ENCODE peak calls at places on chromosomes 6 and 20, in four cellular contexts. Y is HepG2, U is GM12878, T is H1. A is an unnamed sample.
A peak's percentile ranks its signal among the peaks of the same experiment; 100 is the strongest.

GRCh38 chr6:25122622-25123237 is 156.4 kb upstream of the CARMIL1 start:
- DNase-seq in Y (no peak), U (no peak), T (no peak), A (no peak)

GRCh38 chr6:29745386-29745785 is 22.2 kb downstream of the HLA-F start:
- DNase-seq in Y (no peak), U (no peak), T (no peak), A (no peak)

GRCh38 chr20:24991897-24992419 is 593 bp downstream of the APMAP start:
- DNase-seq in Y (no peak), U (no peak), T (no peak), A (peak; percentile 23)

GRCh38 chr6:3403244-3404154 is 53.4 kb downstream of the SLC22A23 start:
- DNase-seq in Y (peak; percentile 99), U (no peak), T (no peak), A (no peak)

GRCh38 chr20:2237059-2237458 is 58.7 kb upstream of the TGM3 start:
- DNase-seq in Y (no peak), U (no peak), T (no peak), A (peak; percentile 18)

GRCh38 chr20:25453035-25453810 is 45.8 kb downstream of the GINS1 start:
- DNase-seq in Y (no peak), U (no peak), T (no peak), A (no peak)

GRCh38 chr6:113654396-113654795 is 202.7 kb upstream of the MARCKS start:
- DNase-seq in Y (no peak), U (no peak), T (no peak), A (no peak)

GRCh38 chr6:16007146-16007545 is 121.7 kb upstream of the MYLIP start:
- DNase-seq in Y (no peak), U (no peak), T (no peak), A (no peak)

GRCh38 chr20:43914697-43915208 is at the start of gene TOX2:
- DNase-seq in Y (no peak), U (no peak), T (no peak), A (peak; percentile 62)

GRCh38 chr6:21754891-21755290 is 161.3 kb downstream of the SOX4 start:
- DNase-seq in Y (no peak), U (no peak), T (no peak), A (no peak)

GRCh38 chr6:90123796-90124195 is 172.8 kb downstream of the BACH2 start:
- DNase-seq in Y (no peak), U (no peak), T (no peak), A (no peak)

GRCh38 chr6:107633680-107634141 is 143.8 kb downstream of the SOBP start:
- DNase-seq in Y (no peak), U (no peak), T (no peak), A (no peak)

GRCh38 chr6:137361701-137362100 is 132.5 kb downstream of the OLIG3 start:
- DNase-seq in Y (peak; percentile 69), U (no peak), T (no peak), A (no peak)

GRCh38 chr20:45291526-45291925 is 15.1 kb upstream of the RBPJL start:
- DNase-seq in Y (no peak), U (no peak), T (no peak), A (no peak)

GRCh38 chr6:33954453-33954852 is 150.7 kb upstream of the MLN start:
- DNase-seq in Y (no peak), U (no peak), T (no peak), A (no peak)

GRCh38 chr6:143368426-143368825 is 82.1 kb downstream of the ADAT2 start:
- DNase-seq in Y (no peak), U (peak; percentile 56), T (no peak), A (no peak)

GRCh38 chr6:131183427-131184095 is 48.3 kb downstream of the AKAP7 start:
- DNase-seq in Y (no peak), U (no peak), T (no peak), A (peak; percentile 12)

GRCh38 chr20:63445075-63445734 is 27.2 kb downstream of the KCNQ2 start:
- DNase-seq in Y (no peak), U (no peak), T (no peak), A (no peak)

GRCh38 chr6:75493400-75494064 is at the start of gene FILIP1:
- DNase-seq in Y (no peak), U (no peak), T (no peak), A (no peak)

GRCh38 chr6:140178550-140179334 is 804.3 kb upstream of the CITED2 start:
- DNase-seq in Y (no peak), U (no peak), T (no peak), A (no peak)

GRCh38 chr20:48841861-48842529 is 14.2 kb upstream of the PREX1 start:
- DNase-seq in Y (no peak), U (no peak), T (no peak), A (no peak)

GRCh38 chr6:115753446-115753845 is 307.2 kb downstream of the FRK start:
- DNase-seq in Y (no peak), U (no peak), T (no peak), A (no peak)

GRCh38 chr20:37735541-37735940 is 41.7 kb downstream of the CTNNBL1 start:
- DNase-seq in Y (no peak), U (no peak), T (no peak), A (no peak)

GRCh38 chr20:10177326-10177725 is 41.3 kb upstream of the SNAP25 start:
- DNase-seq in Y (no peak), U (no peak), T (no peak), A (no peak)

GRCh38 chr6:88989215-88989614 is 25.8 kb upstream of the RNGTT start:
- DNase-seq in Y (no peak), U (no peak), T (no peak), A (no peak)

GRCh38 chr6:149473080-149474052 is 11.4 kb downstream of the ZC3H12D start:
- DNase-seq in Y (peak; percentile 65), U (no peak), T (no peak), A (no peak)

GRCh38 chr6:121479486-121480098 is 44.1 kb downstream of the GJA1 start:
- DNase-seq in Y (no peak), U (no peak), T (no peak), A (no peak)

GRCh38 chr6:168328086-168328485 is 8.5 kb upstream of the DACT2 start:
- DNase-seq in Y (no peak), U (no peak), T (no peak), A (no peak)

GRCh38 chr6:142856857-142857608 is 87.9 kb downstream of the HIVEP2 start:
- DNase-seq in Y (no peak), U (no peak), T (no peak), A (no peak)

GRCh38 chr6:140073456-140073855 is 699.0 kb upstream of the CITED2 start:
- DNase-seq in Y (no peak), U (no peak), T (no peak), A (no peak)

GRCh38 chr6:139568157-139568955 is 193.9 kb upstream of the CITED2 start:
- DNase-seq in Y (no peak), U (no peak), T (no peak), A (no peak)

GRCh38 chr6:142367501-142368018 is 65.8 kb downstream of the ADGRG6 start:
- DNase-seq in Y (no peak), U (no peak), T (no peak), A (no peak)

GRCh38 chr6:142152731-142153130 is 5.7 kb downstream of the VTA1 start:
- DNase-seq in Y (no peak), U (no peak), T (no peak), A (no peak)

GRCh38 chr6:80767808-80768207 is 661.3 kb downstream of the BCKDHB start:
- DNase-seq in Y (no peak), U (no peak), T (no peak), A (no peak)

GRCh38 chr6:80769101-80769500 is 662.6 kb downstream of the BCKDHB start:
- DNase-seq in Y (no peak), U (no peak), T (no peak), A (no peak)

GRCh38 chr6:80771941-80772340 is 665.5 kb downstream of the BCKDHB start:
- DNase-seq in Y (no peak), U (no peak), T (no peak), A (peak; percentile 26)
- TF ChIP-seq CREB1 in Y (no peak), U (no peak), T (no peak), A (no peak)

GRCh38 chr20:17620371-17621228 is 50.7 kb downstream of the DSTN start:
- DNase-seq in Y (no peak), U (no peak), T (no peak), A (peak; percentile 8)

GRCh38 chr20:17622086-17622850 is 52.4 kb downstream of the DSTN start:
- DNase-seq in Y (no peak), U (no peak), T (no peak), A (peak; percentile 3)

GRCh38 chr20:17619351-17620093 is 49.6 kb downstream of the DSTN start:
- DNase-seq in Y (no peak), U (no peak), T (no peak), A (peak; percentile 8)

GRCh38 chr20:17622851-17623508 is 53.1 kb downstream of the DSTN start:
- DNase-seq in Y (no peak), U (no peak), T (no peak), A (peak; percentile 3)

GRCh38 chr20:17621229-17621968 is 51.5 kb downstream of the DSTN start:
- DNase-seq in Y (no peak), U (no peak), T (no peak), A (peak; percentile 7)
- TF ChIP-seq CREB1 in Y (no peak), U (no peak), T (no peak), A (no peak)

GRCh38 chr20:51579137-51579536 is 36.6 kb upstream of the NFATC2 start:
- DNase-seq in Y (no peak), U (no peak), T (no peak), A (no peak)
- TF ChIP-seq CREB1 in Y (no peak), U (no peak), T (no peak), A (no peak)

DNA sequence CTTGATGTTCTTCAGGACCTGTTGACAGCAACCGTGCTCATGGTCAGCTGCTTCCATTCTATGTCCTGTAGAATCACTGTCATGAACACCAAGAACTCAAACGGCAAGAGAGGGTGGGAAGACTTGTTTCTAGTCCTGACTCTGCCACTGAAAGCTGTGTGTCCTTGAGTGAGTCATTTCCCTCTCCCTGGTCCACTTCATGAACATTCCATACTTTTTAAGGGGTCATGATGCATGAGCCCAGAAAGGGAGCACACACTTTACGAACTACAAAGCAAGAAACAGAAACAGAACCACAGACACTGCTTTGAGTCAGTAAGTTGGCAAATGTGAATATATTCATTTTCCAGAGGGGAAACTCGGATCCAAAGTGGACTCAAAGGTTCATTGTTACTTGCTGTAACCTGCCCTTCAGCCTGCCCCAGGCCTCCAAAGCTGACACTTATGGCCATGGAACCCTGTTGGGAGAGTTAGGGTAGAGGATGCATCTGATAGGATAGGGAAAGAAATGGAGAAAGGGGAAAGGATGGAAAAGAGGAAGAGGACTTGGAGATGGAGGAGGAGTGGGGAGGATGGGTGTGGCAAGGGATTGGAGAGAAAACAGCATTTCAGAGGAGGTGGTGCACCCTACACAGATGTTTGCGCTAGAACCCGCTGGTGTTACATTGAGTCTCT is 129.7 kb downstream of the FOXO3 start:
- DNase-seq in Y (no peak), U (no peak), T (no peak), A (no peak)
- TF ChIP-seq CREB1 in Y (no peak), U (no peak), T (no peak), A (no peak)